ENCODE peak calls at places on chromosomes 3 and 15, in nine cellular contexts. D is dorsolateral prefrontal cortex; X is psoas muscle; Z is stomach; R is cardiac muscle cell; N is tibial artery; Y is colonic mucosa; Q is uterus; P is CD8-positive, alpha-beta T cell. E is an unnamed sample. For H3K27me3, the result is how much of the 10 kb centered on the place peaks cover.

GRCh38 chr3:58737644-58738043 is 71.1 kb upstream of the FAM3D start:
- DNase-seq in N (no peak), R (no peak), P (no peak), Z (no peak), Y (no peak), Q (no peak), D (no peak), X (no peak), E (no peak)

GRCh38 chr3:172126741-172127140 is 87.4 kb downstream of the FNDC3B start:
- DNase-seq in D (no peak), N (no peak), P (no peak), X (no peak), R (no peak), Z (no peak), Q (no peak), Y (no peak), E (no peak)

GRCh38 chr3:128761392-128761791 is 35.4 kb downstream of the RAB7A start:
- DNase-seq in R (no peak), P (no peak), N (no peak), D (no peak), Y (no peak), X (no peak), Z (no peak), Q (no peak), E (no peak)

GRCh38 chr15:72948662-72949061 is 103.6 kb upstream of the NEO1 start:
- DNase-seq in Q (no peak), D (no peak), P (no peak), N (no peak), Z (no peak), Y (no peak), R (no peak), X (no peak), E (no peak)

GRCh38 chr3:122067588-122068240 is 12.6 kb downstream of the CD86 start:
- DNase-seq in N (no peak), Q (no peak), X (no peak), Z (no peak), R (peak), Y (no peak), D (no peak), P (no peak), E (no peak)

GRCh38 chr15:74374648-74375302 is 7.3 kb upstream of the CYP11A1 start:
- DNase-seq in R (no peak), Y (no peak), P (no peak), Z (no peak), N (no peak), X (no peak), D (no peak), Q (no peak), E (no peak)

GRCh38 chr15:31263751-31264533 is 62.7 kb upstream of the KLF13 start:
- DNase-seq in R (no peak), P (peak), D (peak), X (peak), Y (peak), Z (peak), Q (no peak), N (peak), E (peak)

GRCh38 chr15:91224750-91225380 is 124.8 kb downstream of the SV2B start:
- DNase-seq in Y (peak), Z (no peak), X (no peak), Q (no peak), N (no peak), R (peak), P (no peak), D (no peak), E (no peak)

GRCh38 chr15:58426501-58426900 is 5.3 kb upstream of the LIPC start:
- DNase-seq in R (no peak), N (no peak), X (no peak), D (no peak), Z (no peak), P (no peak), Y (peak), Q (no peak), E (no peak)

GRCh38 chr3:62688050-62688449 is 187.2 kb downstream of the CADPS start:
- DNase-seq in Q (no peak), Z (no peak), X (no peak), R (no peak), P (no peak), Y (no peak), D (no peak), N (no peak), E (no peak)

DNA sequence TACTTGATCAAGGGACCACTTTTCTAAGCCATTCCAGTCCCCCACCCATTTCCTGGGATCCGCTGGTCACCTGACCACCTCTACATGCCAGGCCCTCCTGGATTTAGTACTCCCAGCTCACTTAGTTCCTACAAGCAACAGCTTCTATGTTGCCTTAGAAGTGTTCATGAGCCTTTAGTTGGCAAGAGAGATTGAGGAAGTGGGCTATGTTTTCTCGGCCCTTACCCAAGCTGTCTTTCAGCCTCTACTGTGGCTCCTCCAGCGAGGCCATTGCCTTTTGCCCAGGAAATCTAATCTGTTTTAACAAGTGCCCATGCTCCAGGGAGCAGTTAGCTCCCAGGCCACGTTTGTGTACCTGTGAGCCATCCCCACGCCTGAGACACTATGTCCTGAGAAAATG is 4.5 kb upstream of the PRKAR2A start:
- DNase-seq in N (no peak), Q (no peak), Y (no peak), D (no peak), X (no peak), P (no peak), R (no peak), Z (no peak), E (no peak)
- H3K4me3 ChIP-seq in N (no peak), Q (no peak), Y (no peak), D (no peak), X (no peak), P (no peak), R (no peak), Z (no peak), E (no peak)

GRCh38 chr15:39719109-39719508 is 63.5 kb downstream of the FSIP1 start:
- DNase-seq in P (no peak), X (no peak), N (no peak), Z (no peak), R (no peak), Y (no peak), Q (no peak), D (no peak), E (no peak)

GRCh38 chr15:39720081-39720480 is 62.6 kb downstream of the FSIP1 start:
- DNase-seq in Z (no peak), X (no peak), N (no peak), Y (no peak), Q (no peak), D (no peak), R (no peak), P (no peak), E (no peak)

GRCh38 chr15:39714251-39714650 is 68.4 kb downstream of the FSIP1 start:
- DNase-seq in P (no peak), D (no peak), Y (no peak), X (no peak), N (no peak), Q (no peak), Z (no peak), R (no peak), E (no peak)

GRCh38 chr15:39713846-39714245 is 68.8 kb downstream of the FSIP1 start:
- DNase-seq in X (no peak), Z (no peak), Q (no peak), N (no peak), R (no peak), Y (no peak), P (no peak), D (no peak), E (no peak)

DNA sequence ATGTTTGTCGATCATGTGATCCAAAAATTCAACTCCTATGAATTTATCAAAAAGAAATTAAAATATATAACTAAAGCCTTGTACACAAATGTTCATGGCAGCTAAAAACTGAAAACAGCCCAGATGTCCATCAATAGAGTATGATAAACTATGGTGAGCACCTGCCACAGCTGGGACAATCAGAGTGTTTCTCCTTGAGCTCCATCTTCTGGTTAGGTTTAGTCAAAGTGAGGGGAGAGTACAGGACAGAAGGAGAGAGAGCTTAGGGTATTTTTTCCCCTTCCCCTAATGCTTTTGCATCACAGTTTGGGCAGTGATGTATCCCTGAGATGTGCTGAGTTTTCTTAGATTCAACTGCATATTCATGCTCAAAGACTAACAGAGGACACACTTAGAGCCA is 65.5 kb downstream of the FSIP1 start:
- DNase-seq in Y (no peak), R (no peak), X (no peak), P (no peak), D (no peak), N (no peak), Q (no peak), Z (no peak), E (no peak)
- H3K27me3 ChIP-seq in Y (under half), R (under half), X (under half), P (under half), D (under half), N (under half), Q (under half), Z (under half), E (under half)

GRCh38 chr3:10389995-10390394 is 69.1 kb upstream of the SEC13 start:
- DNase-seq in Q (no peak), Z (no peak), X (no peak), N (no peak), Y (no peak), R (no peak), D (no peak), P (no peak), E (no peak)

GRCh38 chr3:10392244-10392643 is 71.3 kb upstream of the SEC13 start:
- DNase-seq in N (no peak), D (no peak), P (no peak), Z (no peak), Y (no peak), R (peak), Q (no peak), X (no peak), E (no peak)

GRCh38 chr3:10391391-10391790 is 70.5 kb upstream of the SEC13 start:
- DNase-seq in R (no peak), Y (no peak), X (no peak), N (no peak), P (no peak), Z (no peak), D (no peak), Q (no peak), E (no peak)

GRCh38 chr3:10389341-10389740 is 68.4 kb upstream of the SEC13 start:
- DNase-seq in R (no peak), Y (no peak), P (no peak), D (no peak), X (no peak), N (no peak), Z (no peak), Q (no peak), E (no peak)

DNA sequence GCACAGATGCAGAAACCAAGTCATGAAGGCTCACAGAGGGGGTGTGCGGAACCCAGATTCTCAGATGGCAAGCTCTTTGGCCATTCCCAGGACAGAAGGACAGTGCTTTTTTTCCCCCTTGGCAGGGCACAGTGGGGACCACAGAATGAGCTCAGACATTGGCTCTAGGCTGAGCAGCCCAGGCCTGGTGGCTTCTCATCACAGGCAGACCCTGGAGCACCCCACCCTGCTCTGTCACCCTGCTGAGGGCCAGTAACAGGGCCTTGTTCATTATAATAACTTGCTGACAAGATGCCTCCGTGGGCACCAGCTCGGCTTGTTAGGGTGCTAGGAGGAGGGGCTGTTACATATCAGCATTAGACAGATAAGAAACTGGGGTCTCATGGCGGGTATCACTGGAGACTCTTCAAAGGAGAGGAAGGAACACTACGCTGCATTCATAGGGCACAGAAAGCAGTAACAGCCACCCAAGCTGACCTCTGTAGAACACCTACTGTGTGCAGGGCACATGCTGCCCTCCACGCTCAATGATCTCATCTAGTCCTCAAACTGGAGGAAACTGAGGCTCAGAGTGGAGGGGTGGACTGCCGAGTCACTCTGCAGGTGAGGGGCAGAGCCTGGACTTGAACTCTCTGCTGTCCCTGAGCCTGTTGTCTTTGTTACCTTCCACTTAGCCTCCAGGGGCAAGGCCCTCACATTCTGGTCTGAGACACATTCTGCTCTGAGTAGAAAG is 69.9 kb upstream of the SEC13 start:
- DNase-seq in Z (no peak), D (no peak), P (no peak), R (no peak), Q (no peak), X (no peak), N (no peak), Y (no peak), E (no peak)
- H3K4me3 ChIP-seq in Z (no peak), D (no peak), P (no peak), R (no peak), Q (no peak), X (no peak), N (no peak), Y (no peak), E (no peak)

DNA sequence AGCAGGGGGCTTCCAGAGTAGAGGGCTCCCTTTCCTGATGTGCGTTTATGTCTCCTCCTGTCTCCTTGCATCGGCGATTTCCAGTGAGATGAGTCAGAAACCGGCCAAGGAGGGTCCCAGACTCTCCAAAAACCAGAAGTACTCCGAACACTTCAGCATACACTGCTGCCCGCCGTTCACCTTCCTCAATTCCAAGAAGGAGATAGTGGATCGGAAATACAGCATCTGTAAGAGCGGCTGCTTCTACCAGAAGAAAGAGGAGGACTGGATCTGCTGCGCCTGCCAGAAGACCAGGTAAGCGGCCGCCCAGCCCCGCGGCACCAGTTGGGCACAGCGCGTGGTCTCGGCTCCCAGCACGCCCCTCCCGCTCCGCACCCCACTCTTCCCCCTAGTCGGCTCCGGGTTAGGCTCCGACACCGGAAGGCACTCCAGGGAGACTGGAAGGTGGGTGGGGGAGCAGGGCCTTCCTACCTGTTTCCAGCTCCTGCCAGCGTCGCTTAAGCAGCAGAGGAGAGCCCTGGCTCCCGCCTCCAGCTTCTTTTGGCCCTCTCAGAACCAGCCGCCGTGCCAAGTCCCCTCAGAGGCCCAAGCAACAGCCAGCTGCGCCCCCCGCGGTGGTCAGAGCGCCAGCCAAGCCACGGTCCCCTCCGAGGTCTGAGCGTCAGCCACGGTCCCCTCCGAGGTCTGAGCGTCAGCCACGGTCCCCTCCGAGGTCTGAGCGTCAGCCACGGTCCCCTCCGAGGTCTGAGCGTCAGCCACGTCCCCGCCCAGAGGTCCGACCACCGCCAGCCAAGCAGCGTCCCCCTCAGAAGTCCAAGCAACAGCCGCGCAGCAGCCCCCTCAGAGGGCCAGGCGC is 34.7 kb downstream of the MOBP start:
- DNase-seq in X (no peak), P (no peak), Q (no peak), Z (no peak), D (no peak), N (no peak), Y (peak), R (no peak), E (no peak)
- H3K27me3 ChIP-seq in X (under half), P (under half), Q (under half), Z (under half), D (under half), N (under half), Y (under half), R (under half), E (under half)

GRCh38 chr15:70099167-70099965 is 1.6 kb upstream of the TLE3 start:
- DNase-seq in D (peak), Y (peak), N (peak), Q (peak), X (peak), Z (peak), R (peak), P (peak), E (peak)

GRCh38 chr15:70102827-70103226 is 5.1 kb upstream of the TLE3 start:
- DNase-seq in Y (no peak), N (peak), P (no peak), X (no peak), R (no peak), Q (no peak), D (no peak), Z (no peak), E (no peak)

GRCh38 chr15:70099966-70100494 is 2.3 kb upstream of the TLE3 start:
- DNase-seq in X (no peak), N (no peak), Q (no peak), R (peak), Z (no peak), D (no peak), Y (no peak), P (no peak), E (no peak)

GRCh38 chr15:70100495-70101331 is 3.0 kb upstream of the TLE3 start:
- DNase-seq in Z (peak), Q (peak), X (peak), R (peak), Y (peak), D (no peak), P (peak), N (peak), E (peak)

DNA sequence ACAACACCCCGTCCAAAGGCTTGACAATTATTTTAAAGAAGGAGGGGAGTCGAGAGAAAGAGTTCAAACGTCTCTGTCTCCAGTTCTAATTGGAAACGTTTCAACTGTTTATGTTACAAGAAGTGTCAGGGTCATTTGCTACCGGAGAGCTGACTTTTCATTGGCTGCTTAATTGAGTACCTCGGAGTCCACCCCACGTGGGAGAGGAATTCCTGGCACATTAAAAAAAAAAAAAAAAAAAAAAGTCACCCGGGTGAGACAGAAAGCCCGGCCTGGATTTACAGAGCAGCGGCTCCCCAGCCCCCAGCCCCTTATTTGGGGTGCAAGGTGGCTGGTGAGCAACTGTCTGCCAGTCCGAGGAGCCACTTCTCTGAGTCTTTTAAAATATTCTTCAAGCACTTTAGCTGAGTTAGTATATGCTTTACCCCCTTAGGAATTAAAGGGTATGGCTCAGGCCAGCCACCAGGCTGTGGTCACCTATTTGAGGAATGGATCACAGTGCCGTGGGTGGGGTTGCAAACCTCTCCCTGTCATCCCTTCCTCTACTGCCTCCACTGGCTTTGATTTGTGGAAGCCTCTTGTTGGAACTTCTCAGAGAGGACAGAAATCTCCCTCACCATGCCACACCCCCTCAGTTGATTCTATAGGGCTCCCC is 3.9 kb upstream of the TLE3 start:
- DNase-seq in Z (peak), N (no peak), D (no peak), Q (peak), Y (peak), R (peak), P (no peak), X (no peak), E (peak)
- H3K4me3 ChIP-seq in Z (no peak), N (peak), D (peak), Q (peak), Y (no peak), R (peak), P (no peak), X (peak), E (peak)